ENCODE peak calls at places on chromosome 20, in eight cellular contexts. H is thoracic aorta; D is pons; Y is RKO; N is HEK293T; C is Right ventricle myocardium inferior; I is stimulated activated CD4-positive, alpha-beta T cell treated with anti-CD3 and anti-CD28 coated beads, Interleukin-4, amount 100 ng/mL, for 4 hours; R is astrocyte of the spinal cord. L is an unnamed sample.
A peak's percentile ranks its signal among the peaks of the same experiment; 100 is the strongest.

GRCh38 chr20:45909336-45909808 is 2.6 kb downstream of the PLTP start:
- DNase-seq in N (no peak), I (no peak), H (no peak), D (no peak), R (no peak), C (no peak), Y (no peak), L (no peak)

GRCh38 chr20:41248371-41249024 is 69.0 kb downstream of the ZHX3 start:
- DNase-seq in C (no peak), R (peak; percentile 94), N (no peak), I (no peak), H (no peak), D (peak; percentile 80), Y (no peak), L (peak; percentile 19)

GRCh38 chr20:24318569-24319352 is 150.7 kb upstream of the SYNDIG1 start:
- DNase-seq in R (no peak), Y (no peak), H (no peak), C (no peak), D (no peak), N (no peak), I (no peak), L (no peak)

GRCh38 chr20:53643031-53643832 is 49.6 kb upstream of the ZNF217 start:
- DNase-seq in D (no peak), R (peak; percentile 83), H (no peak), C (no peak), Y (no peak), I (peak; percentile 51), N (no peak), L (peak; percentile 69)

GRCh38 chr20:650954-651353 is 2.0 kb downstream of the SRXN1 start:
- DNase-seq in H (no peak), I (no peak), N (no peak), R (no peak), Y (peak; percentile 67), D (no peak), C (no peak), L (no peak)

GRCh38 chr20:16107172-16107870 is 465.9 kb downstream of the KIF16B start:
- DNase-seq in Y (no peak), H (no peak), I (no peak), C (no peak), D (peak; percentile 41), N (no peak), R (no peak), L (no peak)

GRCh38 chr20:53827996-53828672 is 234.5 kb upstream of the ZNF217 start:
- DNase-seq in R (peak; percentile 98), I (no peak), H (no peak), N (no peak), Y (no peak), C (no peak), D (no peak), L (peak; percentile 50)

GRCh38 chr20:36085686-36086267 is 68.8 kb upstream of the EPB41L1 start:
- DNase-seq in R (peak; percentile 61), C (no peak), Y (peak; percentile 65), H (no peak), I (no peak), D (no peak), N (no peak), L (peak; percentile 88)

GRCh38 chr20:2750343-2751251 is 49.8 kb downstream of the CPXM1 start:
- DNase-seq in N (no peak), C (peak; percentile 80), H (no peak), D (no peak), Y (no peak), I (no peak), R (no peak), L (no peak)

GRCh38 chr20:62522748-62523396 is 47.1 kb upstream of the GATA5 start:
- DNase-seq in D (no peak), N (no peak), I (no peak), H (no peak), C (peak; percentile 6), R (no peak), Y (no peak), L (no peak)

GRCh38 chr20:34268851-34269668 is 27.8 kb downstream of the ASIP start:
- DNase-seq in R (peak; percentile 11), H (no peak), N (no peak), C (no peak), Y (no peak), I (peak; percentile 27), D (no peak), L (peak; percentile 24)

GRCh38 chr20:11443382-11444119 is 474.1 kb upstream of the BTBD3 start:
- DNase-seq in N (no peak), C (no peak), H (no peak), D (no peak), R (no peak), I (no peak), Y (no peak), L (no peak)

GRCh38 chr20:58330692-58331091 is 21.2 kb downstream of the RAB22A start:
- DNase-seq in C (no peak), N (no peak), Y (no peak), D (peak; percentile 13), R (peak; percentile 9), H (no peak), I (no peak), L (no peak)

GRCh38 chr20:33653900-33654596 is 8.1 kb upstream of the C20orf144 start:
- DNase-seq in C (peak; percentile 28), H (no peak), Y (no peak), I (no peak), R (no peak), N (no peak), D (no peak), L (no peak)

GRCh38 chr20:50308513-50309279 is 118.1 kb downstream of the CEBPB start:
- DNase-seq in C (peak; percentile 96), Y (peak; percentile 85), R (peak; percentile 96), N (no peak), H (peak; percentile 91), D (peak; percentile 63), I (no peak), L (peak; percentile 84)

GRCh38 chr20:63309261-63310071 is 16.5 kb downstream of the COL20A1 start:
- DNase-seq in I (no peak), C (peak; percentile 62), R (peak; percentile 10), D (no peak), H (no peak), Y (peak; percentile 55), N (peak; percentile 74), L (peak; percentile 22)

GRCh38 chr20:57713951-57714350 is 4.1 kb upstream of the PMEPA1 start:
- DNase-seq in I (no peak), Y (no peak), D (no peak), C (no peak), R (no peak), H (no peak), N (no peak), L (no peak)

GRCh38 chr20:51428451-51429143 is 113.9 kb downstream of the NFATC2 start:
- DNase-seq in H (no peak), D (no peak), I (no peak), Y (no peak), R (peak; percentile 28), N (no peak), C (no peak), L (no peak)

GRCh38 chr20:24943196-24943595 is 5.9 kb upstream of the CST7 start:
- DNase-seq in C (no peak), N (no peak), I (no peak), R (no peak), H (no peak), D (no peak), Y (no peak), L (no peak)

GRCh38 chr20:62716198-62716940 is 7.7 kb downstream of the NTSR1 start:
- DNase-seq in H (no peak), N (no peak), I (no peak), D (no peak), R (no peak), C (peak; percentile 60), Y (no peak), L (no peak)

GRCh38 chr20:5448449-5449118 is 131.8 kb upstream of the PROKR2 start:
- DNase-seq in N (peak; percentile 57), C (no peak), R (peak; percentile 29), Y (peak; percentile 57), I (peak; percentile 40), D (peak; percentile 62), H (no peak), L (peak; percentile 38)

GRCh38 chr20:34231634-34232033 is 9.6 kb upstream of the ASIP start:
- DNase-seq in H (no peak), C (no peak), R (no peak), D (no peak), I (no peak), Y (no peak), N (no peak), L (no peak)